ENCODE peak calls at places on chromosomes 5 and 9, in seven cellular contexts. K, P, T, M, V, B and N are unnamed samples.

GRCh38 chr5:109215040-109215439 is 194.7 kb downstream of the PJA2 start:
- DNase-seq in T (no peak), P (no peak), V (no peak), M (no peak), B (no peak), K (no peak), N (no peak)

GRCh38 chr5:142881076-142881466 is 110.9 kb downstream of the ARHGAP26 start:
- DNase-seq in B (no peak), M (no peak), K (no peak), V (no peak), T (no peak), P (no peak), N (no peak)

GRCh38 chr9:135609366-135609955 is 29.9 kb downstream of the GLT6D1 start:
- DNase-seq in K (no peak), P (no peak), B (no peak), M (no peak), T (no peak), V (no peak), N (no peak)

GRCh38 chr9:108903437-108904103 is 30.4 kb downstream of the ELP1 start:
- DNase-seq in V (no peak), K (no peak), M (no peak), T (no peak), B (no peak), P (no peak), N (no peak)

GRCh38 chr5:79109527-79110492 is 1.8 kb upstream of the BHMT start:
- DNase-seq in B (no peak), V (no peak), P (peak; percentile 15), T (no peak), K (peak; percentile 44), M (peak; percentile 27), N (no peak)

GRCh38 chr9:99365233-99365980 is 143.3 kb downstream of the SEC61B start:
- DNase-seq in K (no peak), V (no peak), B (no peak), T (no peak), P (peak; percentile 21), M (no peak), N (no peak)

GRCh38 chr9:72280913-72281500 is 84.0 kb downstream of the ZFAND5 start:
- DNase-seq in T (no peak), M (peak; percentile 66), B (peak; percentile 82), P (peak; percentile 74), V (peak; percentile 60), K (peak; percentile 61), N (peak; percentile 80)

GRCh38 chr5:40406426-40407211 is 273.1 kb upstream of the PTGER4 start:
- DNase-seq in T (no peak), V (no peak), M (peak; percentile 55), B (no peak), P (no peak), K (no peak), N (no peak)

GRCh38 chr5:168282120-168282519 is 9.3 kb upstream of the WWC1 start:
- DNase-seq in T (no peak), V (no peak), K (no peak), P (no peak), M (no peak), B (no peak), N (no peak)

GRCh38 chr9:14275331-14275730 is 38.6 kb downstream of the NFIB start:
- DNase-seq in B (no peak), K (no peak), T (no peak), V (no peak), P (no peak), M (no peak), N (no peak)

GRCh38 chr5:82314964-82315728 is 37.0 kb upstream of the RPS23 start:
- DNase-seq in B (no peak), M (no peak), K (no peak), T (no peak), V (no peak), P (no peak), N (no peak)

GRCh38 chr9:77952641-77953341 is 78.8 kb downstream of the GNAQ start:
- DNase-seq in P (no peak), M (no peak), K (no peak), V (no peak), B (no peak), T (no peak), N (no peak)

GRCh38 chr9:98781588-98782383 is 14.6 kb downstream of the ANKS6 start:
- DNase-seq in K (peak; percentile 42), B (peak; percentile 76), M (no peak), V (no peak), T (no peak), P (no peak), N (peak; percentile 84)

GRCh38 chr9:35749515-35750255 is 598 bp downstream of the RGP1 start:
- DNase-seq in M (peak; percentile 62), T (no peak), B (peak; percentile 62), P (peak; percentile 45), V (no peak), K (peak; percentile 47), N (peak; percentile 88)

GRCh38 chr9:37836386-37836785 is 35.8 kb downstream of the DCAF10 start:
- DNase-seq in V (no peak), K (no peak), M (no peak), P (no peak), B (no peak), T (no peak), N (no peak)

GRCh38 chr5:178490935-178491632 is 99.1 kb downstream of the COL23A1 start:
- DNase-seq in P (no peak), T (no peak), K (no peak), V (no peak), M (no peak), B (no peak), N (no peak)

GRCh38 chr9:134358026-134358967 is 32.0 kb downstream of the RXRA start:
- DNase-seq in T (no peak), V (no peak), M (no peak), K (no peak), B (peak; percentile 62), P (no peak), N (no peak)

GRCh38 chr5:171852255-171852681 is 66.7 kb downstream of the SMIM23 start:
- DNase-seq in M (no peak), V (no peak), T (no peak), K (peak; percentile 64), B (no peak), P (no peak), N (no peak)

GRCh38 chr5:108084105-108084504 is 297.8 kb downstream of the FBXL17 start:
- DNase-seq in M (no peak), K (no peak), T (no peak), P (no peak), B (no peak), V (no peak), N (no peak)

GRCh38 chr5:110544603-110545002 is 181.9 kb downstream of the TMEM232 start:
- DNase-seq in P (no peak), V (no peak), T (no peak), B (no peak), K (no peak), M (no peak), N (no peak)

GRCh38 chr5:122985954-122986721 is 50.4 kb downstream of the PPIC start:
- DNase-seq in T (no peak), M (no peak), B (no peak), K (no peak), V (no peak), P (no peak), N (no peak)

GRCh38 chr5:68369436-68370125 is 154.0 kb downstream of the PIK3R1 start:
- DNase-seq in T (no peak), B (no peak), M (peak; percentile 52), K (no peak), V (no peak), P (no peak), N (no peak)

GRCh38 chr5:97422678-97423077 is 239.6 kb upstream of the RIOK2 start:
- DNase-seq in V (no peak), M (no peak), T (no peak), P (no peak), B (no peak), K (no peak), N (no peak)

GRCh38 chr5:14321936-14322335 is 178.8 kb downstream of the TRIO start:
- DNase-seq in K (no peak), T (no peak), P (no peak), M (no peak), V (no peak), B (no peak), N (no peak)

GRCh38 chr5:142777108-142777507 is 6.9 kb downstream of the ARHGAP26 start:
- DNase-seq in M (no peak), B (no peak), T (no peak), K (no peak), V (no peak), P (no peak), N (no peak)

GRCh38 chr5:9557696-9558095 is 11.8 kb upstream of the SEMA5A start:
- DNase-seq in M (no peak), T (no peak), K (no peak), P (no peak), V (no peak), B (no peak), N (no peak)

GRCh38 chr5:80184235-80185023 is 71.4 kb downstream of the SERINC5 start:
- DNase-seq in K (peak; percentile 26), M (no peak), P (no peak), B (peak; percentile 72), T (no peak), V (no peak), N (no peak)

GRCh38 chr9:28212979-28213378 is 639.7 kb upstream of the C9orf72 start:
- DNase-seq in M (no peak), B (no peak), V (no peak), T (no peak), P (peak; percentile 12), K (no peak), N (no peak)

GRCh38 chr9:133786371-133786753 is 48.2 kb upstream of the SARDH start:
- DNase-seq in K (no peak), M (no peak), V (no peak), T (no peak), P (no peak), B (no peak), N (peak; percentile 72)

GRCh38 chr5:35926389-35927051 is 11.9 kb downstream of the CAPSL start:
- DNase-seq in P (peak; percentile 74), T (peak; percentile 33), K (peak; percentile 76), M (peak; percentile 78), B (peak; percentile 28), V (no peak), N (no peak)

GRCh38 chr9:117720555-117720954 is 16.4 kb downstream of the TLR4 start:
- DNase-seq in T (no peak), V (no peak), K (no peak), B (no peak), P (no peak), M (no peak), N (peak; percentile 73)

GRCh38 chr5:172707285-172708182 is 63.5 kb downstream of the DUSP1 start:
- DNase-seq in P (peak; percentile 73), B (no peak), V (peak; percentile 55), K (no peak), M (no peak), T (no peak), N (peak; percentile 72)

GRCh38 chr9:134055981-134056461 is 11.8 kb downstream of the BRD3 start:
- DNase-seq in T (no peak), K (no peak), P (no peak), B (peak; percentile 89), M (no peak), V (peak; percentile 58), N (peak; percentile 94)

GRCh38 chr9:86921141-86921868 is 26.0 kb downstream of the GAS1 start:
- DNase-seq in B (no peak), T (no peak), P (no peak), K (no peak), M (no peak), V (no peak), N (no peak)

GRCh38 chr5:178535299-178536175 is 54.7 kb downstream of the COL23A1 start:
- DNase-seq in K (no peak), V (peak; percentile 42), T (peak; percentile 89), M (no peak), P (no peak), B (peak; percentile 70), N (no peak)

GRCh38 chr9:113468716-113469448 is 5.4 kb downstream of the RGS3 start:
- DNase-seq in P (no peak), M (no peak), K (no peak), V (peak; percentile 74), T (no peak), B (no peak), N (no peak)

GRCh38 chr5:142450419-142450818 is 125.6 kb upstream of the SPRY4 start:
- DNase-seq in T (no peak), P (no peak), M (no peak), V (no peak), B (no peak), K (no peak), N (no peak)

GRCh38 chr5:147869112-147869511 is 9.4 kb upstream of the SCGB3A2 start:
- DNase-seq in M (no peak), T (no peak), K (no peak), B (no peak), V (no peak), P (no peak), N (no peak)